ENCODE peak calls at places on chromosomes 3 and 15, in seven cellular contexts. L is Panc1, W is suprapubic skin, Y is K562, Q is sigmoid colon, J is breast epithelium, F is upper lobe of left lung. C is an unnamed sample.

GRCh38 chr3:112813723-112814171 is 32.9 kb downstream of the CD200R1L start:
- DNase-seq in L (no peak), W (no peak), Y (no peak), Q (no peak), J (no peak), F (no peak), C (no peak)

GRCh38 chr15:25054329-25054728 is 99.5 kb downstream of the SNRPN start:
- DNase-seq in L (no peak), W (no peak), Y (no peak), Q (no peak), J (no peak), F (no peak), C (no peak)

GRCh38 chr3:19485267-19485666 is 337.0 kb downstream of the KCNH8 start:
- DNase-seq in L (no peak), W (no peak), Y (no peak), Q (no peak), J (no peak), F (no peak), C (no peak)

GRCh38 chr3:20140881-20141280 is 45.1 kb downstream of the SGO1 start:
- DNase-seq in L (no peak), W (no peak), Y (no peak), Q (no peak), J (no peak), F (no peak), C (no peak)

GRCh38 chr15:58390118-58390517 is 41.7 kb upstream of the LIPC start:
- DNase-seq in L (no peak), W (no peak), Y (no peak), Q (no peak), J (no peak), F (no peak), C (no peak)

GRCh38 chr3:128503751-128504532 is 10.9 kb upstream of the GATA2 start:
- DNase-seq in L (no peak), W (peak), Y (no peak), Q (peak), J (no peak), F (no peak), C (no peak)

GRCh38 chr3:186053954-186054353 is 54.9 kb downstream of the ETV5 start:
- DNase-seq in L (no peak), W (no peak), Y (no peak), Q (no peak), J (no peak), F (no peak), C (no peak)

GRCh38 chr3:101252307-101252706 is 68.1 kb downstream of the IMPG2 start:
- DNase-seq in L (no peak), W (no peak), Y (no peak), Q (no peak), J (no peak), F (no peak), C (no peak)

GRCh38 chr3:11480663-11481298 is 162.9 kb downstream of the VGLL4 start:
- DNase-seq in L (no peak), W (no peak), Y (peak), Q (peak), J (no peak), F (no peak), C (peak)

GRCh38 chr3:110984456-110985250 is 87.0 kb upstream of the NECTIN3 start:
- DNase-seq in L (no peak), W (no peak), Y (no peak), Q (no peak), J (no peak), F (no peak), C (peak)

GRCh38 chr3:183826448-183826847 is 1.1 kb upstream of the MAP6D1 start:
- DNase-seq in L (no peak), W (no peak), Y (no peak), Q (no peak), J (no peak), F (no peak), C (no peak)

GRCh38 chr15:98689431-98689861 is 41.1 kb downstream of the IGF1R start:
- DNase-seq in L (no peak), W (no peak), Y (no peak), Q (no peak), J (no peak), F (no peak), C (no peak)

GRCh38 chr3:157469571-157470294 is 33.1 kb downstream of the PTX3 start:
- DNase-seq in L (no peak), W (no peak), Y (no peak), Q (no peak), J (no peak), F (no peak), C (peak)

GRCh38 chr15:27828721-27829120 is 270.4 kb downstream of the OCA2 start:
- DNase-seq in L (no peak), W (no peak), Y (no peak), Q (no peak), J (no peak), F (no peak), C (no peak)

GRCh38 chr15:27826411-27826810 is 272.7 kb downstream of the OCA2 start:
- DNase-seq in L (no peak), W (no peak), Y (no peak), Q (no peak), J (no peak), F (no peak), C (no peak)

GRCh38 chr15:27825023-27825422 is 274.1 kb downstream of the OCA2 start:
- DNase-seq in L (no peak), W (no peak), Y (no peak), Q (no peak), J (no peak), F (no peak), C (no peak)

GRCh38 chr15:27827336-27827735 is 271.8 kb downstream of the OCA2 start:
- DNase-seq in L (no peak), W (no peak), Y (no peak), Q (no peak), J (no peak), F (no peak), C (no peak)

DNA sequence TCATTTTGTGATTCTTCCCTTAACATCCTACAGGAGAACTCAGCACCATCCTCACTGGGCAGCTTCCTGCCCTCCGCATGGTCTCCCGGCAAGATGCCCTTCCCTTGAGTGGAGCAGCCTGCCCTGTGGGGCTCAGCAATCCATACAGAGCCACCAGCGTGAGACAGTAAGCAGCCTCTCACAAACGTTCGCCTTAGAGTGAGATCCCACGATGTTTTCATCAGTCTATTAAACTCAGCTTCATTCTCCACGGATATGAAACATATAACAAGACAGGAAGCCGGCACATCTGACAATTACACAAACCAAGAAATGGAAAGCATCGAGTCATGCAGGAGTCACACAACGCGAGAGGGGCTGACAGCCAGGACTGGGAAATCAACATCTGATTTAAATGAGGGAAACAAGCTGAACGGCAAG is 272.2 kb downstream of the OCA2 start:
- DNase-seq in L (no peak), W (no peak), Y (no peak), Q (no peak), J (no peak), F (no peak), C (no peak)
- TF ChIP-seq POLR2AphosphoS5 in L (no peak), W (no peak), Y (no peak), Q (no peak), J (no peak), F (no peak), C (no peak)

DNA sequence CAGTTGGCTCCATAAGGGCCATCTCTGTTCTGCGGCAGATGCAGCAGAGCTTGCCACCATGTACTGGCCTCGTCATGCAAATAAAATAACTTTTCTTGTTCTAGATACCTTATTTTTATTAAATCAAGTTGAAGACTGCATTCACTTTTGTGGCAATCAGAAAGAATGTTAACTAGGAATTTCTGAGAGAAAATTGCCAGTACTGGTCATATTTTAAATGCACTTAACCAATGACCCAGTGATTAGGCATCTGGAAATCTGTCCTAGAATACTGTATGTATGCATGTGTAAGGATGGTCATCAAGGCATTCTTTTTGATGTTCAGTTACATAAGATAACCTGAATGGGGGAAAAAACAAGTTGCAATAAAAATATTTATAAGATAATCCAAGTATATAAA is 34.2 kb upstream of the CSPG5 start:
- DNase-seq in L (no peak), W (no peak), Y (no peak), Q (no peak), J (no peak), F (no peak), C (no peak)
- H3K27ac ChIP-seq in L (no peak), W (no peak), Y (no peak), Q (peak), J (no peak), F (peak), C (no peak)

GRCh38 chr3:149541091-149541491 is 66.6 kb downstream of the TM4SF4 start:
- DNase-seq in L (no peak), W (no peak), Y (no peak), Q (no peak), J (no peak), F (no peak), C (no peak)

GRCh38 chr3:149547413-149547812 is 72.9 kb downstream of the TM4SF4 start:
- DNase-seq in L (no peak), W (peak), Y (no peak), Q (peak), J (no peak), F (no peak), C (no peak)

GRCh38 chr3:149539491-149539890 is 65.0 kb downstream of the TM4SF4 start:
- DNase-seq in L (no peak), W (no peak), Y (no peak), Q (no peak), J (no peak), F (no peak), C (no peak)

GRCh38 chr3:149538371-149538770 is 63.9 kb downstream of the TM4SF4 start:
- DNase-seq in L (no peak), W (no peak), Y (no peak), Q (no peak), J (no peak), F (no peak), C (no peak)

DNA sequence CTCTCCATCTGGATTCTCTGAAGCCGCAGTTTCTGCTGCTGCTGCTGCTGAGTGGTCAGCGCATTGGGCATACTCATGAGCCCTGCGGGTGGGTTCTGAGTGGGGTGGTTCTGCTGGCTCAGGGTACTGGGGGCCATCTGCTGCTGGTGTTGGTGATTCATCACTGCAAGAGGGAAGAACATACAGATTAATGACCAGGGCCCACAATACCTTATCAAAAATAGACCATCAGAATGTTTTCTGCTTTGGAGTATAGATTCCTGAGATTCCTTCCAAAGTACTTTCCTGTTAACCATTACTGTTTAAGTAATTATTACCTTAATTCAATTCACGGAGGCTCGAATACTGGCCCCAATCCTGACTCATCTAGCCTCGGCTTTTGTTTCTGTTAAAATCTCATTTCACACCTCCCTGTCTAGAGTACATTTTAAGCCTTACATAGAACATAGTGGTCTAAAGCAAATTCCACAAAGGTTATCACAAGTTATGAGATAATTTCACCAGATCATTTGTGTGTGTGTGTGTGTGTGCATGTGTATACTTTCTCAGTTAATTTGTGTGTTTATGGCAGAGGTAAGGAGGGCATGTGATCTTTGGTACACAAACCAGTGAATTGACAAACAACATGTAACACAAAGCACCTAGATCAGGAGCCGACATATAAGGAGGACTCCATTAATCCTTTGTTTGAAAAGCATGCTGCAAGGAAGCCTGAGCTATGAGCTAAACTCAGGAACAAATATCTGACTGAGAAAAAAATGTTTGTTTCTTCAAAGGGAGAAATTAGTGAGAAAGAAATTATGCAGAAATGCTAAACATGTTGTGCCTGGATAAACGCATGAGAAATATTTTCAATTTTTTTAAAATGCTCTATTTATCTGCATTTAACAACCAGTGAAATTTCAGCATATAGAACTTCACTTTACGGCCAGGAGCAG is 68.1 kb downstream of the TM4SF4 start:
- DNase-seq in L (no peak), W (no peak), Y (no peak), Q (no peak), J (no peak), F (no peak), C (no peak)
- TF ChIP-seq POLR2AphosphoS5 in L (no peak), W (no peak), Y (no peak), Q (no peak), J (no peak), F (no peak), C (peak)

GRCh38 chr3:39460677-39461076 is 6.8 kb upstream of the MOBP start:
- DNase-seq in L (no peak), W (no peak), Y (no peak), Q (no peak), J (no peak), F (no peak), C (no peak)
- H3K27ac ChIP-seq in L (no peak), W (no peak), Y (no peak), Q (no peak), J (no peak), F (no peak), C (no peak)

DNA sequence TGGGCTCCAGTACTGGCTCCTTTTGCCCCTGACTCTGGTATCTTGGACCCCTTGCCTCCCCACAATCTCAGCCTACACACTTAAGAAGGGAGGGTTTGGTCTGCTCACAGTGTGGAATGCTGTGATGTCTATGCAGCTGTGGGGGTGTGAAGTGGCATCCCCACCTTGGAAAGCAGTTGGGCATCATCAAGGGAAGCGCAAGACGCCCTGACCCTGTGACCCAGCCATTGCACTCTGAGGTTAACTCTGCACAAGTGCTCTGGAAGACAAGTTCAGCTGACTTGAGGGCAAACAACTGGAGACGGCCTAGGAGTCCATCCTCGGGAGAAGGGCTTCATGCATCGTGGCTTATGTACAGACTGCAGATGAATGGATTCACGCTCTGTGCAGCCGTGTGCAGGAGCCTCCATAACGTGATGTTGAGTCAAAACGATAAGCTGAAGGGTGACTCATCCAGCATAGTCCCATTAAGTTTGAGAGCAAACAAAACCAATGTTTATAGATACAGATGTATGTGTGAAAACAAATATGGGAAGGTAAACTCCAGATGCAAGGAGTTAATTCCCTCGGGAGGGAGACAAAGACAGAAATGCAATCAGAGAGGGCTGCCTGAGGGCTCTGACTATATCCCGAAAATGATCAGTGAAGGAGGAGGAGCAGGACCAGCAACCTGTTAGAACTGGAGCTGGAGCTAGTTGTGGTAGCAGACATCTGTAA is 86.8 kb downstream of the LSM3 start:
- DNase-seq in L (no peak), W (no peak), Y (no peak), Q (no peak), J (no peak), F (no peak), C (no peak)
- TF ChIP-seq POLR2AphosphoS5 in L (peak), W (no peak), Y (no peak), Q (no peak), J (no peak), F (no peak), C (no peak)

GRCh38 chr3:47464603-47465002 is 11.1 kb downstream of the SCAP start:
- DNase-seq in L (no peak), W (no peak), Y (no peak), Q (no peak), J (no peak), F (no peak), C (no peak)

GRCh38 chr3:47473391-47473790 is 2.4 kb downstream of the SCAP start:
- DNase-seq in L (no peak), W (no peak), Y (no peak), Q (no peak), J (no peak), F (no peak), C (peak)

GRCh38 chr3:47475029-47475569 is 642 bp downstream of the SCAP start:
- DNase-seq in L (no peak), W (no peak), Y (peak), Q (no peak), J (no peak), F (no peak), C (no peak)

DNA sequence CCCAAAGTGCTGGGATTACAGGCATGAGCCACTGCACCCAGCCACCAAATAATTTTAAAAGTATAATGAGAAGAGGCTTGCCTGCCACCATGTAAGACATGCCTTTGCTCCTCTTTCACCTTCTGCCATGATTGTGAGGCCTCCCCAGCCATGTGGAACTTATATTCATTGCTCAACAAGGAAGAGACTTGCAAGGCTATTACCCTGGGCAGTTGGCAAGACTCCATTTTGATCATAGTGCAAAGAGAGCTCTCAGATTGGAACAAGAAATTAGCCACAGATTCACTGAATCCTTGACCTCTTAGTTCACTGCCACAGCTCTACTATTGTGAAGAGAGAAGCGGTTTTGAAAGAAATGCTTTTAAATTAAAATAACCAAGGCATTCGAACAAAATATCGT is 6.1 kb downstream of the SCAP start:
- DNase-seq in L (no peak), W (no peak), Y (no peak), Q (no peak), J (no peak), F (no peak), C (no peak)
- H3K27ac ChIP-seq in L (no peak), W (no peak), Y (no peak), Q (no peak), J (no peak), F (no peak), C (no peak)

DNA sequence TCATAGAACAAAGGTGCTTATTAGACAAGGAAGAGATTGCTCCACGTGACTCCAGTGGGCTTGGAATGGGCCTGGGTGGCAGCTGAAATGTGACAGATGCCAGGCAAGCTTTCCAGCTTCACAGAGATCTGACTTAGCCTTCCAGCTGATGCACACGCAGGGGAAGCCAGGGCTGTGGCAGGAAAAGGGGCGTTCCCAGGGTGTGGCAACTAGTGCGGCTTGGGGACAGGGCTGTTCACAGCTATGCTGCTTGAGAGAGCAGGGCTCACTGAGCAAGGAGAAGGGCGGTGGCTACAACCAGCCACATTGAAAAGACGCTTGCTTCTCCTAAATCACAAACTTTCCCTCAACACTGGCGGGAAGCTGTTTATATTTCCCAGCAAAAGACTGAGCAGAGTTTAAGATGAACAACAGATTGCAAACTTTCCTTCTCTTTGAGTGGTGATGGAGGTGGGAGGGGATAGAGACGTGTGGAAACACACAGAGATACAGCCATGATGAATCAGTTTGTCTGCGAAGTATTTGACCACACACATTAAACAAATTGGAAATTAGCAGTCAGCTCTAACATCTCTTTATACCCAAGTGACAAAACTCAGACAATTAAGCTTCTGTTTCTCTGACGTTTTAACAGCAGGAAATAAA is 127.5 kb downstream of the BDH1 start:
- DNase-seq in L (no peak), W (peak), Y (peak), Q (no peak), J (no peak), F (no peak), C (peak)
- TF ChIP-seq POLR2AphosphoS5 in L (no peak), W (no peak), Y (no peak), Q (no peak), J (no peak), F (no peak), C (peak)

C was measured in prostate gland.